ENCODE peak calls at places on chromosome 2, in four cellular contexts. K, J, C and U are unnamed samples.

GRCh38 chr2:8424997-8425900 is 256.6 kb upstream of the ID2 start:
- DNase-seq in J (no peak), K (no peak), C (no peak), U (no peak)

GRCh38 chr2:43559391-43560230 is 36.2 kb downstream of the THADA start:
- DNase-seq in J (no peak), K (no peak), C (no peak), U (no peak)

GRCh38 chr2:210269148-210269547 is 43.9 kb upstream of the ACADL start:
- DNase-seq in K (no peak), C (no peak), J (no peak), U (no peak)

GRCh38 chr2:238999290-238999741 is 151.4 kb downstream of the TWIST2 start:
- DNase-seq in J (peak; percentile 26), K (no peak), C (no peak), U (no peak)

GRCh38 chr2:85911836-85912692 is 23.3 kb upstream of the ST3GAL5 start:
- DNase-seq in K (no peak), C (no peak), J (no peak), U (no peak)

GRCh38 chr2:289362-290089 is 1.6 kb upstream of the ALKAL2 start:
- DNase-seq in J (no peak), K (no peak), C (no peak), U (no peak)

GRCh38 chr2:16640867-16641266 is 24.8 kb downstream of the CYRIA start:
- DNase-seq in J (no peak), K (no peak), C (no peak), U (no peak)

GRCh38 chr2:38572167-38572566 is 30.6 kb downstream of the HNRNPLL start:
- DNase-seq in C (no peak), J (no peak), K (no peak), U (no peak)

GRCh38 chr2:126822115-126822514 is 76.6 kb upstream of the TEX51 start:
- DNase-seq in K (no peak), J (no peak), C (no peak), U (no peak)

DNA sequence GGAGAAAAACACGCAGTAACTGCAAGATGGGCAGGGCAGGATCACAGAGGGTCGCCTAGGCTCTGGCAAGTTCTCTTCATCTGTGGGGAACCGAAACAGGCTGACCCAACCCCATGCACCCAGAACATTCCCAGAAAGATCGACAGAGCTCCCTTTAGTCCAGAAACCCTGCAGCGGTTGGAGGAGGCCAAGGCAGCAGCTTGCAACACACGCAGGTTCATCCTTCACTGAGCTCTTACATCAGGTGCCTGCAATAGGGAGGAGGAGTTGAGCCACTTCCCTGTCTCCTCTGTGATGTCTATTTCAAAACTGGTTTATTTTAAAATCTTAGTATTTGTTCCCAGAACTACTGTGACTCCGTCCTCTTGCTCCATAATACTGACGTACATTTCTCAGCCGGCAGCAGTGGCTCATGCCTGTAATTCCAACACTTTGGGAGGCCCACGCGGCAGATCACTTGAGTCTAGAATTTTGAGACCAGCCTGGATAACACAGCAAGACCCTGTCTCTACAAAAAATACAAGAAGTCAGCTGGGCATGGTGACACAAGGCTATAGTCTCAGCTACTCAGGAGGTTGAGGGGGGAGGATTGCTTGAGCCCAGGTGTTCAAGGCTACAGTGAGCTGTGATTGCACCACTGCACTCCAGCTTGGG is 11.5 kb upstream of the SLC11A1 start:
- DNase-seq in K (no peak), J (peak; percentile 57), C (no peak), U (no peak)
- TF ChIP-seq SUZ12 in K (no peak), J (no peak), C (no peak), U (no peak)

GRCh38 chr2:26757873-26758789 is 6.0 kb upstream of the SLC35F6 start:
- DNase-seq in K (no peak), J (peak; percentile 92), C (peak; percentile 83), U (no peak)
- TF ChIP-seq SUZ12 in K (no peak), J (no peak), C (no peak), U (no peak)

DNA sequence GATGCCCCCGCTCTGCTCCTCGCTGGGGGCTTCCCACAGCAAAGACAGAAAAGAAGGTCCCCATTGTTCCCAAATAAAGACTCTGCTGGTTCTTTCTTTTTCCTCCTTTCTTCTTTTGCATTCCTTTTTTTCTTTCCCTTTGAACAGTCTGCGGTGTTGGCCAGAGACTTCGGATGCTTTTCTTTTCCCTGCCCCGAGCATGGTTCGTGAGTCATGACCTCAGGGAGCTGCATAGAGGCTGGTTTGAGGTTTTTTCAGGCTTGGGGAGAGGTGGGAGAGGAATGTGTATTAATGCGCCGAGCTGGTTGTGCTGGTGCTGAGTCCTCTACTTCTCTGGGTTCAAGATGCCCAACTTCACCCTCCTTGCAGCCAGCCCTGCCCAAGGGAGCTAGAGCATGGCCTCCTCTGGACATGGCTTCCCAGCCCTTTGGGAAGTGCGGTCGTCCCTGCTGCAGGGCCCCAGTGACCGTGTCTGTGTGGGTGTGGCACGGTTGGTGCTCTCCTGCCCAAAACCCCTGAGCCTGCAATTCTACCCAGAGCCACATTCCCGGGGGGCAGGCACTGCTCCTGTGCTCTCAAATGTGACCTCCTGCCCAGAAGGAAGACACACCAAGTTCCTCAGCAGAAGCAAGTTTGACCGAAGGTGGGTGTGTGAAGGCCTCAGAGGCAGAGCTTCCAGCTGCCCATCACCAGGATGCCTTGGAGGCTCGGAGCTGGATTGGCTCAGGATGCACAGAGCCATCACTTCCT is 9.0 kb upstream of the ARHGEF4 start:
- DNase-seq in C (peak; percentile 59), J (no peak), K (no peak), U (no peak)
- TF ChIP-seq SUZ12 in C (no peak), J (no peak), K (no peak), U (no peak)

GRCh38 chr2:234158812-234159211 is 108.3 kb downstream of the SPP2 start:
- DNase-seq in J (no peak), K (no peak), C (no peak), U (no peak)
- TF ChIP-seq SUZ12 in J (no peak), K (no peak), C (no peak), U (no peak)